ENCODE peak calls at places on chromosomes 3 and 15, in four cellular contexts. P is ovary, H is Peyer's patch, T is cardiac muscle cell. W is an unnamed sample.

GRCh38 chr3:4820296-4821121 is 158.7 kb upstream of the BHLHE40 start:
- DNase-seq in P (no peak), H (no peak), T (no peak), W (no peak)

GRCh38 chr3:190385835-190386688 is 1.9 kb upstream of the CLDN16 start:
- DNase-seq in P (no peak), H (no peak), T (no peak), W (no peak)

GRCh38 chr3:10164546-10165393 is at the start of gene IRAK2:
- DNase-seq in P (peak), H (peak), T (peak), W (peak)

GRCh38 chr3:195150194-195151118 is 120.5 kb downstream of the XXYLT1 start:
- DNase-seq in P (peak), H (peak), T (peak), W (peak)

GRCh38 chr15:38708672-38709188 is 144.1 kb upstream of the RASGRP1 start:
- DNase-seq in P (no peak), H (no peak), T (no peak), W (no peak)

GRCh38 chr3:154095832-154096421 is 25.3 kb upstream of the ARHGEF26 start:
- DNase-seq in P (no peak), H (no peak), T (no peak), W (no peak)

GRCh38 chr15:92118936-92119325 is 265.4 kb downstream of the SLCO3A1 start:
- DNase-seq in P (no peak), H (no peak), T (no peak), W (no peak)

GRCh38 chr15:85318048-85318731 is 62.2 kb upstream of the AKAP13 start:
- DNase-seq in P (no peak), H (peak), T (no peak), W (peak)

GRCh38 chr15:40789999-40790398 is 16.9 kb upstream of the ZFYVE19 start:
- DNase-seq in P (no peak), H (no peak), T (no peak), W (no peak)

GRCh38 chr3:56919137-56919796 is 117.5 kb upstream of the ARHGEF3 start:
- DNase-seq in P (no peak), H (no peak), T (no peak), W (no peak)

GRCh38 chr15:51189579-51190397 is 95.1 kb upstream of the TNFAIP8L3 start:
- DNase-seq in P (no peak), H (no peak), T (no peak), W (no peak)

GRCh38 chr15:51192560-51193280 is 98.0 kb upstream of the TNFAIP8L3 start:
- DNase-seq in P (peak), H (peak), T (peak), W (peak)

GRCh38 chr15:51191072-51191665 is 96.5 kb upstream of the TNFAIP8L3 start:
- DNase-seq in P (no peak), H (no peak), T (peak), W (no peak)

GRCh38 chr15:51191766-51192165 is 97.1 kb upstream of the TNFAIP8L3 start:
- DNase-seq in P (no peak), H (no peak), T (no peak), W (no peak)

DNA sequence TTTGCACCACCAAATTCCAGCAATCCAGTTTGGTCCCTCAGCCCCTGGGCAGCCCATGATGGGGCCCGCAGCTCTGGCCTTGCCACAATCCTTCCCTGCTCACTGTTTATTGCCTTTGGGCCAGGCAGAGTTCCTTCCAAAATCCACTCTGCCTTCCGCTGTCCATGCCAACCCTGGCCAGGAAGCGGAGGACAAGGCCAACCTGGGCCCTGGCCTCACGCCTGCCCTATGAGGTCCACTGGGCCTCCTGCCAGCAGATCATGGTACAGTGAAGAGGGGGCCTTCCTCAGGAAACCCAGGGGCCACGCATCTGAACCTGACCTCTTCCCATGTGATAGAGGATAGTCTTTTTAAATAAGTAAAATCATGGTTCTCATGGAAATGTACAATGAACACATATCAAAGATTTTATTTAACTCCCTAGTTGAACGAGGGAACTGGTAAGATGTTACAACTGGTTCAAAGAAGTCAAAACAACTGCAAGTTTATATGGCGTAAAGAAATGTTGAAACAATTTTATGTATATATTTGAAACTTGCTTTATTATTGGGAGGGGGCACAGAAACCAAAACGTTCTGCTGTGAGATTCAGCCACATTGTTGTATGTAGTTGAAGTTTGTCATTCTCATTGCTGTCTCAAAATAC is 95.8 kb upstream of the TNFAIP8L3 start:
- DNase-seq in P (no peak), H (no peak), T (no peak), W (no peak)
- H3K27ac ChIP-seq in P (no peak), H (no peak), T (no peak), W (no peak)

GRCh38 chr3:35638640-35639250 is 580 bp upstream of the ARPP21 start:
- DNase-seq in P (no peak), H (no peak), T (no peak), W (no peak)
- H3K4me3 ChIP-seq in P (no peak), H (no peak), T (peak), W (no peak)

DNA sequence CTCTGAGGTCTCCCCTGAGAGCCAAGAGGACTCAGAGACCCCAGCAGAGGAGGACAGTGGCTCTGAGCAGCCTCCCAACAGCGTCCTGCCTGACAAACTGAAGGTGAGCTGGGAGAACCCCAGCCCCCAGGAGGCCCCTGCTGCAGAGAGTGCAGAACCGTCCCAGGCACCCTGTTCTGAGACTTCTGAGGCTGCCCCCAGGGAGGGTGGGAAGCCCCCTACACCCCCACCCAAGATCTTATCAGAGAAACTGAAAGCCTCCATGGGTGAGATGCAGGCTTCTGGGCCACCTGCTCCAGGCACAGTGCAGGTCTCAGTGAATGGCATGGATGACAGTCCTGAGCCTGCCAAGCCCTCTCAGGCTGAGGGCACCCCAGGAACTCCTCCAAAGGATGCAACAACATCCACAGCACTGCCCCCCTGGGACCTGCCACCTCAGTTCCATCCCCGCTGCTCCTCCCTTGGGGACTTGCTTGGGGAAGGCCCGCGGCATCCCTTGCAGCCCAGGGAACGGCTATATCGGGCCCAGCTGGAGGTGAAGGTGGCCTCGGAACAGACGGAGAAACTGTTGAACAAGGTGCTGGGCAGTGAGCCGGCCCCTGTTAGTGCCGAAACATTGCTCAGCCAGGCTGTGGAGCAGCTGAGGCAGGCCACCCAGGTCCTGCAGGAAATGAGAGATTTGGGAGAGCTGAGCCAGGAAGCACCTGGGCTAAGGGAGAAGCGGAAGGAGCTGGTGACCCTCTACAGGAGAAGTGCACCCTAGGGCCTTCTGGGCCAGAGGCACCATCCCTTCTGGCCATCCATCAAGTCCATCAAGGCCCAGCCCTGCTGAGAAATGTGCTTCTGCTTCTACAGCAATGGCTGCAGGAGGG is 23.6 kb downstream of the PLEKHO2 start:
- DNase-seq in P (no peak), H (no peak), T (no peak), W (no peak)
- H3K27ac ChIP-seq in P (no peak), H (peak), T (no peak), W (peak)

DNA sequence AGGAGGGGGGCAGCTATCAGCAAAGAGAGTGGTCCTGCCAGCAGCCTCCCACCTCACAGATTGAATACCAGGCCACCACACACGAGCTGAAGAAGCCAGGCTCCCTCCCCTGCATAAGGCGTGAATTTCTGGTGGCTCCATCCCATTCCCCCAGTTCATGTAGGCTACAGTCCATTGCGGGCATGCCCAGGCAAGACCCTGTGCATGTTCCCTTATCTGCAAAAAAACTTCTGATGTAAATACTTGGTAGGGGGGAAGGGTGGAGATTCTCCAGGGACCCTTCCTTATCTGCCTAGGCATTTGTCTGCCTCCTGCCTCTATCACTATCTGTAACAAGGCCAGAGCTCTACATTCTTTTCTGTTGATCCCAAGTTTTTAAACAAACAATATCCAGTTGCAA is 27.6 kb upstream of the UBP1 start:
- DNase-seq in P (no peak), H (no peak), T (no peak), W (no peak)
- H3K4me3 ChIP-seq in P (no peak), H (no peak), T (no peak), W (no peak)